ENCODE peak calls at places on chromosomes 7 and 10, in four cellular contexts. A is SK-N-SH, M is GM12878, V is K562. K is an unnamed sample.
A peak's percentile ranks its signal among the peaks of the same experiment; 100 is the strongest.

GRCh38 chr7:8389898-8390642 is 43.3 kb upstream of the NXPH1 start:
- DNase-seq in A (no peak), M (no peak), V (peak; percentile 80), K (peak; percentile 87)

GRCh38 chr7:133431134-133431711 is 178.3 kb downstream of the EXOC4 start:
- DNase-seq in M (no peak), A (no peak), V (no peak), K (no peak)

GRCh38 chr10:75658036-75658435 is 226.6 kb downstream of the LRMDA start:
- DNase-seq in M (no peak), V (no peak), A (no peak), K (no peak)

GRCh38 chr10:69425513-69426298 is 9.0 kb upstream of the TACR2 start:
- DNase-seq in M (no peak), V (peak; percentile 54), A (no peak), K (no peak)

GRCh38 chr7:29723599-29723998 is 82.7 kb upstream of the WIPF3 start:
- DNase-seq in M (no peak), A (no peak), V (no peak), K (no peak)

GRCh38 chr7:150453186-150453585 is 2.8 kb downstream of the GIMAP8 start:
- DNase-seq in V (no peak), M (no peak), A (no peak), K (no peak)

GRCh38 chr10:97543025-97543546 is 29.5 kb upstream of the ANKRD2 start:
- DNase-seq in V (peak; percentile 59), A (no peak), M (no peak), K (no peak)

GRCh38 chr10:33109788-33110469 is 151.9 kb upstream of the ITGB1 start:
- DNase-seq in V (no peak), M (no peak), A (no peak), K (no peak)

GRCh38 chr7:107501593-107501992 is 31.7 kb downstream of the GPR22 start:
- DNase-seq in M (no peak), A (peak; percentile 56), V (peak; percentile 70), K (peak; percentile 21)

GRCh38 chr7:20260219-20260618 is 43.0 kb upstream of the MACC1 start:
- DNase-seq in A (no peak), V (no peak), M (no peak), K (no peak)

GRCh38 chr7:28784166-28784870 is 173.8 kb downstream of the TRIL start:
- DNase-seq in V (no peak), M (no peak), A (peak; percentile 49), K (no peak)

GRCh38 chr7:134845461-134845860 is 66.0 kb downstream of the CALD1 start:
- DNase-seq in V (peak; percentile 36), M (peak; percentile 7), A (no peak), K (no peak)

GRCh38 chr7:39703143-39703542 is 79.8 kb downstream of the RALA start:
- DNase-seq in M (no peak), A (peak; percentile 28), V (no peak), K (no peak)

GRCh38 chr7:130277763-130278643 is 11.3 kb downstream of the CPA2 start:
- DNase-seq in A (peak; percentile 77), V (peak; percentile 69), M (no peak), K (peak; percentile 75)

GRCh38 chr10:44913312-44914079 is 2.4 kb downstream of the TMEM72 start:
- DNase-seq in A (no peak), M (no peak), V (peak; percentile 84), K (no peak)
- TF ChIP-seq USF1 in A (no peak), M (no peak), V (no peak), K (no peak)

DNA sequence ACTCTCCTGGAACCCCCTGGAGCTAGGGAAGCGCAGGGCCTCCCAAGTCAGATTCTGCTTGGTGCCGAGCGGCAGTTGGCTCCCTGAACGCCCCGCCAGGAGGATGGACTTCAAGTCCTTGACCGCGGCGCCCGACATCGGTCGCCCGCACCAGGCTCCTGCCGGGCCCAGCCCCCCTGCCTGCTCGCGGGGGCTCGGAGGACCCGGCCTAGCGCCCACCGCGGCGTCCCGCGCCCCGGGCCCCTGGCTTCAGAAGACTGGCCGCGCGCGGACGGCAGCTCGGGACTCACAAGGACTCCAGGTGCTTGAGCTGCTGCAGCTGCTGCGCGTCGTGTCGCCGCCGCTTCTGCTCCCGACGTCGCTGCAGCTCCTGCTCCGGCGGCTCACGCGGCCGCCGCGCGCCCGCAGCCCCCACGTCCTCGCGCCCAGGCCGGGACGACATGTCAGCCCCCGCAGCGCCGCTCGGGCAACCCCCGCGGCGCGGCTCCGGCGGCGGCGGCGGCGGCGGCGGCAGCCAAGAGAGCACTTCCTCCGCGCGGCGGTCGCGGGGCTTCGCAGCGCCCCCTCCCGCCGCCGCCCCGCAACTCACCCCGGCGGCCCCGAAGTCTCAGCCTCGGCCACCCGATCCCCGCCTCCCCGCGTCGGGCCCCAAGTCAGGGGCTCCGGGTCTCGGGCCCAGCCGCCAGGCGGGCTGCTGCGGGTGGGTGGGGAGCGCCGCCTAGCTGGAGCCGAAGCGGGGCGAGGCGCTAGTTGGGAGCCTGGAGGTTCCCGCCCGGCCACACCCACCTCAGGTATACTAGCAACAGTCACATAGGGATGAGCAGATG is at the start of gene RP9:
- DNase-seq in V (peak; percentile 87), M (no peak), A (peak; percentile 99), K (peak; percentile 87)
- TF ChIP-seq USF1 in V (no peak), M (no peak), A (no peak), K (no peak)

GRCh38 chr7:2980406-2981102 is 63.1 kb downstream of the CARD11 start:
- DNase-seq in V (no peak), A (no peak), M (no peak), K (no peak)

GRCh38 chr7:2979276-2979675 is 64.4 kb downstream of the CARD11 start:
- DNase-seq in V (no peak), M (no peak), A (no peak), K (no peak)

GRCh38 chr7:2979951-2980350 is 63.7 kb downstream of the CARD11 start:
- DNase-seq in A (no peak), M (no peak), V (no peak), K (no peak)

GRCh38 chr7:2981103-2981480 is 62.6 kb downstream of the CARD11 start:
- DNase-seq in M (no peak), A (no peak), V (no peak), K (no peak)

GRCh38 chr7:2978403-2978802 is 65.3 kb downstream of the CARD11 start:
- DNase-seq in A (no peak), M (peak; percentile 91), V (no peak), K (peak; percentile 73)
- TF ChIP-seq USF1 in A (no peak), M (no peak), V (no peak), K (no peak)

DNA sequence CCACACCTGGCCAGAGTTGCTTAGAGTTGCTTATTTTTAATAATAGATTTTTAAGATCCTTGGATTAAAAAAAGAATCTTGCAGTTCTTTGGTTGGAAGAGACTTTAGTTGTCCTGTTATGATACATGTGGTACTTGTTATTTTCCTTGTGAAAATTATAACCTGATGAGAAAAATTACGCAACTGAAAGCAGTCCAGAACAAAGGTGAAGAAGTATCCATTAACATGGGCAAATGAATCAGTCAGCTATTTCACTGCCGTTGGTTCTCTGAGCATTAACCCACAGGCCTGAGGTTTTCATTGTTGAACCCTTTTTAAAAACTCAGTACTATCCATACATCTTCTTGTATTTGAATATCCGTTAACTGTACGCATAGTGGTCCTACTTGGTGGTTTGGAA is 68.2 kb downstream of the GALNT11 start:
- DNase-seq in A (no peak), V (no peak), M (no peak), K (no peak)
- TF ChIP-seq USF1 in A (no peak), V (no peak), M (no peak), K (no peak)

K was measured in WTC11.